ENCODE peak calls at places on chromosomes 5 and 9, in seven cellular contexts. One of them, this sample, is unnamed.

GRCh38 chr9:121650220-121651013 is 1.0 kb upstream of the DAB2IP start:
- DNase-seq in heart right ventricle: peak; percentile 64
- DNase-seq in spleen: peak; percentile 73
- DNase-seq in cardiac fibroblast: no peak
- DNase-seq in AG10803: no peak
- DNase-seq in Peyer's patch: no peak
- DNase-seq in GM10248: no peak
- DNase-seq in this sample: peak; percentile 30

GRCh38 chr9:85742630-85742928 is 825 bp upstream of the AGTPBP1 start:
- DNase-seq in heart right ventricle: no peak
- DNase-seq in spleen: no peak
- DNase-seq in cardiac fibroblast: peak; percentile 90
- DNase-seq in AG10803: peak; percentile 69
- DNase-seq in Peyer's patch: no peak
- DNase-seq in GM10248: no peak
- DNase-seq in this sample: peak; percentile 65

GRCh38 chr9:136686794-136687711 is at the start of gene AGPAT2:
- DNase-seq in heart right ventricle: peak; percentile 88
- DNase-seq in spleen: peak; percentile 95
- DNase-seq in cardiac fibroblast: peak; percentile 41
- DNase-seq in AG10803: peak; percentile 47
- DNase-seq in Peyer's patch: peak; percentile 87
- DNase-seq in GM10248: peak; percentile 95
- DNase-seq in this sample: peak; percentile 29

GRCh38 chr5:176542596-176543427 is 5.6 kb upstream of the RNF44 start:
- DNase-seq in heart right ventricle: peak; percentile 44
- DNase-seq in spleen: peak; percentile 92
- DNase-seq in cardiac fibroblast: no peak
- DNase-seq in AG10803: no peak
- DNase-seq in Peyer's patch: no peak
- DNase-seq in GM10248: peak; percentile 64
- DNase-seq in this sample: no peak

GRCh38 chr9:127506117-127506813 is 55.0 kb downstream of the LRSAM1 start:
- DNase-seq in heart right ventricle: no peak
- DNase-seq in spleen: no peak
- DNase-seq in cardiac fibroblast: no peak
- DNase-seq in AG10803: no peak
- DNase-seq in Peyer's patch: no peak
- DNase-seq in GM10248: no peak
- DNase-seq in this sample: no peak

GRCh38 chr5:1558945-1559344 is 35.2 kb upstream of the LPCAT1 start:
- DNase-seq in heart right ventricle: no peak
- DNase-seq in spleen: no peak
- DNase-seq in cardiac fibroblast: no peak
- DNase-seq in AG10803: no peak
- DNase-seq in Peyer's patch: no peak
- DNase-seq in GM10248: no peak
- DNase-seq in this sample: no peak

GRCh38 chr5:156584856-156585255 is 257.9 kb downstream of the SGCD start:
- DNase-seq in heart right ventricle: no peak
- DNase-seq in spleen: no peak
- DNase-seq in cardiac fibroblast: no peak
- DNase-seq in AG10803: peak; percentile 49
- DNase-seq in Peyer's patch: no peak
- DNase-seq in GM10248: no peak
- DNase-seq in this sample: no peak

GRCh38 chr9:93675336-93676150 is 99.2 kb downstream of the PHF2 start:
- DNase-seq in heart right ventricle: no peak
- DNase-seq in spleen: peak; percentile 71
- DNase-seq in cardiac fibroblast: no peak
- DNase-seq in AG10803: no peak
- DNase-seq in Peyer's patch: peak; percentile 8
- DNase-seq in GM10248: no peak
- DNase-seq in this sample: no peak

GRCh38 chr5:127440831-127441230 is 76.6 kb upstream of the PRRC1 start:
- DNase-seq in heart right ventricle: no peak
- DNase-seq in spleen: no peak
- DNase-seq in cardiac fibroblast: peak; percentile 59
- DNase-seq in AG10803: no peak
- DNase-seq in Peyer's patch: no peak
- DNase-seq in GM10248: no peak
- DNase-seq in this sample: peak; percentile 55

GRCh38 chr9:95055851-95056551 is 261.5 kb downstream of the FANCC start:
- DNase-seq in heart right ventricle: no peak
- DNase-seq in spleen: no peak
- DNase-seq in cardiac fibroblast: peak; percentile 63
- DNase-seq in AG10803: peak; percentile 68
- DNase-seq in Peyer's patch: no peak
- DNase-seq in GM10248: no peak
- DNase-seq in this sample: peak; percentile 65

GRCh38 chr5:80318212-80318611 is 1.6 kb upstream of the SPZ1 start:
- DNase-seq in heart right ventricle: no peak
- DNase-seq in spleen: no peak
- DNase-seq in cardiac fibroblast: peak; percentile 70
- DNase-seq in AG10803: peak; percentile 46
- DNase-seq in Peyer's patch: no peak
- DNase-seq in GM10248: no peak
- DNase-seq in this sample: peak; percentile 38

GRCh38 chr5:133415906-133416305 is 196.4 kb downstream of the FSTL4 start:
- DNase-seq in heart right ventricle: no peak
- DNase-seq in spleen: no peak
- DNase-seq in cardiac fibroblast: no peak
- DNase-seq in AG10803: no peak
- DNase-seq in Peyer's patch: no peak
- DNase-seq in GM10248: no peak
- DNase-seq in this sample: no peak

GRCh38 chr5:10988637-10989036 is 227.6 kb upstream of the DAP start:
- DNase-seq in heart right ventricle: no peak
- DNase-seq in spleen: no peak
- DNase-seq in cardiac fibroblast: no peak
- DNase-seq in AG10803: no peak
- DNase-seq in Peyer's patch: no peak
- DNase-seq in GM10248: no peak
- DNase-seq in this sample: no peak

GRCh38 chr9:102185371-102185770 is 446.9 kb upstream of the GRIN3A start:
- DNase-seq in heart right ventricle: no peak
- DNase-seq in spleen: no peak
- DNase-seq in cardiac fibroblast: no peak
- DNase-seq in AG10803: no peak
- DNase-seq in Peyer's patch: no peak
- DNase-seq in GM10248: no peak
- DNase-seq in this sample: no peak

GRCh38 chr5:1039210-1039548 is 30.6 kb downstream of the NKD2 start:
- DNase-seq in heart right ventricle: peak; percentile 6
- DNase-seq in spleen: no peak
- DNase-seq in cardiac fibroblast: no peak
- DNase-seq in AG10803: no peak
- DNase-seq in Peyer's patch: no peak
- DNase-seq in GM10248: no peak
- DNase-seq in this sample: no peak

GRCh38 chr5:56607551-56607950 is 207.8 kb upstream of the MAP3K1 start:
- DNase-seq in heart right ventricle: no peak
- DNase-seq in spleen: no peak
- DNase-seq in cardiac fibroblast: peak; percentile 25
- DNase-seq in AG10803: peak; percentile 36
- DNase-seq in Peyer's patch: no peak
- DNase-seq in GM10248: no peak
- DNase-seq in this sample: no peak

GRCh38 chr5:169097374-169097831 is 203.5 kb downstream of the SLIT3 start:
- DNase-seq in heart right ventricle: no peak
- DNase-seq in spleen: no peak
- DNase-seq in cardiac fibroblast: no peak
- DNase-seq in AG10803: peak; percentile 46
- DNase-seq in Peyer's patch: no peak
- DNase-seq in GM10248: no peak
- DNase-seq in this sample: peak; percentile 19
- TF ChIP-seq CTCF in heart right ventricle: no peak
- TF ChIP-seq CTCF in spleen: no peak
- TF ChIP-seq CTCF in cardiac fibroblast: no peak
- TF ChIP-seq CTCF in AG10803: peak; percentile 17
- TF ChIP-seq CTCF in Peyer's patch: no peak
- TF ChIP-seq CTCF in GM10248: no peak
- TF ChIP-seq CTCF in this sample: no peak

GRCh38 chr9:20529837-20530236 is 92.5 kb downstream of the MLLT3 start:
- DNase-seq in heart right ventricle: no peak
- DNase-seq in spleen: no peak
- DNase-seq in cardiac fibroblast: no peak
- DNase-seq in AG10803: no peak
- DNase-seq in Peyer's patch: no peak
- DNase-seq in GM10248: no peak
- DNase-seq in this sample: no peak

GRCh38 chr9:20526500-20527319 is 95.6 kb downstream of the MLLT3 start:
- DNase-seq in heart right ventricle: no peak
- DNase-seq in spleen: no peak
- DNase-seq in cardiac fibroblast: peak; percentile 53
- DNase-seq in AG10803: peak; percentile 44
- DNase-seq in Peyer's patch: no peak
- DNase-seq in GM10248: no peak
- DNase-seq in this sample: peak; percentile 43

GRCh38 chr9:20528253-20528652 is 94.0 kb downstream of the MLLT3 start:
- DNase-seq in heart right ventricle: no peak
- DNase-seq in spleen: no peak
- DNase-seq in cardiac fibroblast: no peak
- DNase-seq in AG10803: no peak
- DNase-seq in Peyer's patch: no peak
- DNase-seq in GM10248: no peak
- DNase-seq in this sample: no peak

DNA sequence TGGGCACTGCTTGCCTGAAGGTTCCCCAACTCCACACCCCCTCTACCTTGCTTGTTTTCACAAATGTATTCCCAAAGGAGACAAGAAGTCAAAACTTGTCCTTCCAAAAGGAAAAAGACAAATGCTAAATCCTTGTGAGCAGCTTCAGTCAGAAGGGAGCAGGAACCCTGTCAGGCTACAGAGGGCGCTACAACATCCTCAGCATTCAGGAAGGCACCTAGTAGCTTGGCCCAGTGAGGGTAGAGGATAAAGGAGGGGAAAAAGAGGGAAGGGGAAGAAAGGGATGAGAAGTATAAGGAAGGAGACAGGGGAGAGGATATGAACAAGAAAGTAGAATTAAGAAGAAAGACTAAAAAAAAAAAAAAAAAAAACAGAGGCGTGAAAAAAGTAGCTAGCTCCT is 97.5 kb downstream of the MLLT3 start:
- DNase-seq in heart right ventricle: no peak
- DNase-seq in spleen: no peak
- DNase-seq in cardiac fibroblast: peak; percentile 20
- DNase-seq in AG10803: no peak
- DNase-seq in Peyer's patch: no peak
- DNase-seq in GM10248: no peak
- DNase-seq in this sample: no peak
- TF ChIP-seq CTCF in heart right ventricle: peak; percentile 7
- TF ChIP-seq CTCF in spleen: no peak
- TF ChIP-seq CTCF in cardiac fibroblast: peak; percentile 39
- TF ChIP-seq CTCF in AG10803: peak; percentile 14
- TF ChIP-seq CTCF in Peyer's patch: no peak
- TF ChIP-seq CTCF in GM10248: peak; percentile 26
- TF ChIP-seq CTCF in this sample: peak; percentile 41

GRCh38 chr5:130496215-130496614 is 592.0 kb downstream of the CHSY3 start:
- DNase-seq in heart right ventricle: no peak
- DNase-seq in spleen: no peak
- DNase-seq in cardiac fibroblast: no peak
- DNase-seq in AG10803: no peak
- DNase-seq in Peyer's patch: no peak
- DNase-seq in GM10248: no peak
- DNase-seq in this sample: no peak
- TF ChIP-seq CTCF in heart right ventricle: no peak
- TF ChIP-seq CTCF in spleen: no peak
- TF ChIP-seq CTCF in cardiac fibroblast: no peak
- TF ChIP-seq CTCF in AG10803: no peak
- TF ChIP-seq CTCF in Peyer's patch: no peak
- TF ChIP-seq CTCF in GM10248: no peak
- TF ChIP-seq CTCF in this sample: no peak

GRCh38 chr5:148730955-148731898 is 76.9 kb upstream of the HTR4 start:
- DNase-seq in heart right ventricle: no peak
- DNase-seq in spleen: no peak
- DNase-seq in cardiac fibroblast: peak; percentile 93
- DNase-seq in AG10803: peak; percentile 85
- DNase-seq in Peyer's patch: peak; percentile 75
- DNase-seq in GM10248: peak; percentile 50
- DNase-seq in this sample: peak; percentile 86
- TF ChIP-seq CTCF in heart right ventricle: peak; percentile 95
- TF ChIP-seq CTCF in spleen: peak; percentile 87
- TF ChIP-seq CTCF in cardiac fibroblast: peak; percentile 80
- TF ChIP-seq CTCF in AG10803: peak; percentile 95
- TF ChIP-seq CTCF in Peyer's patch: peak; percentile 97
- TF ChIP-seq CTCF in GM10248: peak; percentile 85
- TF ChIP-seq CTCF in this sample: peak; percentile 82

GRCh38 chr5:181239062-181239663 is 4.5 kb downstream of the RACK1 start:
- DNase-seq in heart right ventricle: no peak
- DNase-seq in spleen: no peak
- DNase-seq in cardiac fibroblast: no peak
- DNase-seq in AG10803: no peak
- DNase-seq in Peyer's patch: no peak
- DNase-seq in GM10248: no peak
- DNase-seq in this sample: no peak

GRCh38 chr5:181242031-181242451 is 1.7 kb downstream of the RACK1 start:
- DNase-seq in heart right ventricle: no peak
- DNase-seq in spleen: peak; percentile 60
- DNase-seq in cardiac fibroblast: peak; percentile 42
- DNase-seq in AG10803: no peak
- DNase-seq in Peyer's patch: no peak
- DNase-seq in GM10248: no peak
- DNase-seq in this sample: no peak

GRCh38 chr5:181243020-181243520 is 636 bp downstream of the RACK1 start:
- DNase-seq in heart right ventricle: no peak
- DNase-seq in spleen: no peak
- DNase-seq in cardiac fibroblast: no peak
- DNase-seq in AG10803: no peak
- DNase-seq in Peyer's patch: no peak
- DNase-seq in GM10248: no peak
- DNase-seq in this sample: no peak

GRCh38 chr5:181243521-181244307 is at the start of gene RACK1:
- DNase-seq in heart right ventricle: peak; percentile 85
- DNase-seq in spleen: peak; percentile 95
- DNase-seq in cardiac fibroblast: peak; percentile 94
- DNase-seq in AG10803: peak; percentile 86
- DNase-seq in Peyer's patch: peak; percentile 91
- DNase-seq in GM10248: peak; percentile 89
- DNase-seq in this sample: peak; percentile 95

GRCh38 chr5:181241393-181241975 is 2.2 kb downstream of the RACK1 start:
- DNase-seq in heart right ventricle: no peak
- DNase-seq in spleen: no peak
- DNase-seq in cardiac fibroblast: peak; percentile 96
- DNase-seq in AG10803: peak; percentile 85
- DNase-seq in Peyer's patch: peak; percentile 25
- DNase-seq in GM10248: no peak
- DNase-seq in this sample: peak; percentile 77
- TF ChIP-seq CTCF in heart right ventricle: no peak
- TF ChIP-seq CTCF in spleen: no peak
- TF ChIP-seq CTCF in cardiac fibroblast: peak; percentile 19
- TF ChIP-seq CTCF in AG10803: peak; percentile 12
- TF ChIP-seq CTCF in Peyer's patch: no peak
- TF ChIP-seq CTCF in GM10248: no peak
- TF ChIP-seq CTCF in this sample: peak; percentile 12